ENCODE peak calls at places on chromosomes 2 and 18, in five cellular contexts. G, V, U, C and R are unnamed samples.

GRCh38 chr18:37432796-37433195 is 132.8 kb downstream of the CELF4 start:
- DNase-seq in G (no peak), V (no peak), U (no peak), C (no peak), R (no peak)

GRCh38 chr2:189218236-189218635 is 38.7 kb upstream of the COL5A2 start:
- DNase-seq in G (no peak), V (no peak), U (no peak), C (no peak), R (no peak)

GRCh38 chr2:166179201-166179600 is 51.4 kb upstream of the SCN1A start:
- DNase-seq in G (no peak), V (no peak), U (no peak), C (no peak), R (no peak)

GRCh38 chr2:38033651-38034050 is 42.3 kb downstream of the CYP1B1 start:
- DNase-seq in G (no peak), V (no peak), U (no peak), C (no peak), R (no peak)

GRCh38 chr2:32884346-32884745 is 62.4 kb upstream of the LTBP1 start:
- DNase-seq in G (no peak), V (no peak), U (no peak), C (peak; percentile 38), R (no peak)

GRCh38 chr2:105294844-105295481 is 34.6 kb downstream of the TGFBRAP1 start:
- DNase-seq in G (peak; percentile 5), V (peak; percentile 41), U (peak; percentile 31), C (peak; percentile 73), R (no peak)

GRCh38 chr2:38486213-38487026 is 109.3 kb upstream of the ATL2 start:
- DNase-seq in G (no peak), V (no peak), U (no peak), C (no peak), R (no peak)

GRCh38 chr2:62306751-62307468 is 111.0 kb downstream of the B3GNT2 start:
- DNase-seq in G (peak; percentile 35), V (no peak), U (no peak), C (peak; percentile 32), R (peak; percentile 39)

GRCh38 chr2:62152000-62152399 is 43.9 kb upstream of the B3GNT2 start:
- DNase-seq in G (no peak), V (no peak), U (no peak), C (peak; percentile 39), R (no peak)

GRCh38 chr2:192087398-192087958 is 107.3 kb downstream of the TMEFF2 start:
- DNase-seq in G (no peak), V (no peak), U (no peak), C (no peak), R (no peak)

GRCh38 chr2:108971661-108972566 is 17.1 kb downstream of the EDAR start:
- DNase-seq in G (no peak), V (peak; percentile 56), U (peak; percentile 46), C (peak; percentile 44), R (peak; percentile 77)

GRCh38 chr2:68418419-68418818 is 48.7 kb downstream of the FBXO48 start:
- DNase-seq in G (no peak), V (no peak), U (no peak), C (no peak), R (no peak)